ENCODE peak calls at places on chromosome 11, in seven cellular contexts. X is EL, N is cardiac fibroblast, Y is AG09319, T is H7, W is skeletal muscle cell, R is cardiac muscle cell. P is an unnamed sample.

GRCh38 chr11:78202733-78203167 is 14.0 kb downstream of the USP35 start:
- DNase-seq in X (no peak), W (no peak), T (no peak), R (no peak), N (no peak), Y (no peak), P (no peak)

GRCh38 chr11:134047586-134047999 is 21.3 kb upstream of the JAM3 start:
- DNase-seq in N (peak), Y (peak), X (peak), R (peak), T (peak), W (no peak), P (peak)

GRCh38 chr11:7165911-7166310 is 77.1 kb downstream of the RBMXL2 start:
- DNase-seq in W (no peak), X (no peak), Y (no peak), T (no peak), N (no peak), R (peak), P (no peak)

GRCh38 chr11:134995746-134996145 is 583.7 kb upstream of the B3GAT1 start:
- DNase-seq in N (no peak), W (no peak), T (no peak), Y (no peak), X (no peak), R (no peak), P (no peak)

GRCh38 chr11:46900091-46900746 is 18.1 kb downstream of the LRP4 start:
- DNase-seq in N (no peak), Y (no peak), T (no peak), X (no peak), W (no peak), R (no peak), P (no peak)

GRCh38 chr11:38814670-38815069 is 2216.6 kb upstream of the RAG2 start:
- DNase-seq in Y (no peak), X (peak), R (peak), T (no peak), N (peak), W (no peak), P (no peak)

GRCh38 chr11:134033696-134034491 is 35.0 kb upstream of the JAM3 start:
- DNase-seq in X (peak), R (peak), T (peak), N (peak), W (peak), Y (peak), P (no peak)

GRCh38 chr11:131246589-131247164 is 123.7 kb upstream of the NTM start:
- DNase-seq in N (no peak), R (peak), X (no peak), T (peak), Y (no peak), W (no peak), P (peak)

GRCh38 chr11:19605500-19606371 is 106.9 kb upstream of the NAV2 start:
- DNase-seq in X (no peak), Y (peak), R (peak), N (peak), W (peak), T (no peak), P (no peak)

GRCh38 chr11:203056-203944 is 3.9 kb downstream of the BET1L start:
- DNase-seq in Y (no peak), X (no peak), N (no peak), T (no peak), W (no peak), R (no peak), P (no peak)

GRCh38 chr11:2259897-2260451 is 10.4 kb downstream of the ASCL2 start:
- DNase-seq in N (no peak), Y (no peak), W (no peak), X (no peak), T (peak), R (no peak), P (no peak)

GRCh38 chr11:8025123-8025522 is 38.0 kb downstream of the EIF3F start:
- DNase-seq in N (no peak), T (no peak), R (no peak), Y (no peak), W (no peak), X (peak), P (no peak)

GRCh38 chr11:128956401-128957203 is 13.9 kb upstream of the TP53AIP1 start:
- DNase-seq in N (peak), X (peak), Y (peak), T (peak), R (peak), W (no peak), P (no peak)

GRCh38 chr11:18721576-18722292 is 4.3 kb downstream of the IGSF22 start:
- DNase-seq in X (peak), W (no peak), Y (no peak), N (peak), R (peak), T (peak), P (peak)

GRCh38 chr11:76209956-76210885 is 3.9 kb upstream of the WNT11 start:
- DNase-seq in W (peak), T (peak), R (peak), Y (peak), N (peak), X (peak), P (no peak)

GRCh38 chr11:20035701-20036601 is 124.3 kb downstream of the DBX1 start:
- DNase-seq in W (peak), T (no peak), R (peak), X (peak), N (peak), Y (no peak), P (no peak)

GRCh38 chr11:65899356-65900124 is 648 bp downstream of the FOSL1 start:
- DNase-seq in Y (peak), X (peak), T (peak), R (peak), W (no peak), N (peak), P (no peak)

GRCh38 chr11:87368876-87369480 is 331.2 kb downstream of the TMEM135 start:
- DNase-seq in N (peak), T (no peak), R (peak), W (no peak), X (peak), Y (no peak), P (no peak)

GRCh38 chr11:83827940-83828554 is 541.9 kb upstream of the CCDC90B start:
- DNase-seq in Y (no peak), X (peak), W (no peak), T (no peak), R (peak), N (peak), P (no peak)

GRCh38 chr11:15142838-15143237 is 28.1 kb downstream of the INSC start:
- DNase-seq in Y (no peak), R (no peak), W (no peak), T (no peak), X (no peak), N (no peak), P (no peak)

GRCh38 chr11:68843052-68843561 is 1.4 kb upstream of the CPT1A start:
- DNase-seq in R (peak), Y (no peak), X (peak), N (peak), T (peak), W (no peak), P (no peak)

GRCh38 chr11:70176940-70177689 is 26.0 kb upstream of the FADD start:
- DNase-seq in T (peak), W (no peak), R (no peak), X (no peak), N (peak), Y (no peak), P (no peak)

GRCh38 chr11:102716527-102716926 is 8.2 kb downstream of the MMP8 start:
- DNase-seq in Y (no peak), W (no peak), N (no peak), X (no peak), T (no peak), R (no peak), P (no peak)

GRCh38 chr11:128903248-128904041 is 12.3 kb downstream of the KCNJ5 start:
- DNase-seq in X (peak), W (no peak), T (peak), Y (no peak), N (no peak), R (no peak), P (no peak)

GRCh38 chr11:1699771-1700170 is 2.8 kb downstream of the KRTAP5-6 start:
- DNase-seq in T (no peak), X (no peak), W (no peak), N (no peak), Y (no peak), R (no peak), P (no peak)

GRCh38 chr11:66841861-66842260 is 1.4 kb upstream of the RCE1 start:
- DNase-seq in X (no peak), Y (no peak), W (no peak), R (no peak), T (no peak), N (no peak), P (no peak)

GRCh38 chr11:75771646-75772410 is 3.2 kb downstream of the DGAT2 start:
- DNase-seq in X (peak), R (peak), W (peak), Y (peak), T (no peak), N (peak), P (no peak)

GRCh38 chr11:69467646-69468045 is 13.8 kb upstream of the LINC01488 start:
- DNase-seq in W (no peak), X (no peak), T (no peak), R (no peak), N (no peak), Y (no peak), P (no peak)

GRCh38 chr11:95821640-95822039 is 31.3 kb downstream of the CEP57 start:
- DNase-seq in T (no peak), Y (no peak), R (peak), N (peak), X (peak), W (no peak), P (no peak)

GRCh38 chr11:84381666-84382065 is 1095.5 kb upstream of the CCDC90B start:
- DNase-seq in R (no peak), X (no peak), W (no peak), N (no peak), Y (no peak), T (no peak), P (no peak)

GRCh38 chr11:70744396-70745185 is 346.3 kb downstream of the CTTN start:
- DNase-seq in Y (no peak), N (no peak), W (no peak), X (no peak), R (no peak), T (no peak), P (no peak)

GRCh38 chr11:100176456-100176855 is 510.6 kb upstream of the ARHGAP42 start:
- DNase-seq in X (no peak), W (no peak), T (no peak), Y (no peak), R (no peak), N (no peak), P (no peak)

GRCh38 chr11:120954381-120954780 is 69.5 kb upstream of the TBCEL start:
- DNase-seq in Y (no peak), X (no peak), R (no peak), N (no peak), T (no peak), W (no peak), P (no peak)

GRCh38 chr11:64245797-64246623 is 733 bp downstream of the PPP1R14B start:
- DNase-seq in X (peak), Y (peak), N (peak), T (peak), W (peak), R (peak), P (no peak)

GRCh38 chr11:5229388-5229787 is 2.5 kb upstream of the HBB start:
- DNase-seq in T (no peak), Y (no peak), X (no peak), N (no peak), W (no peak), R (no peak), P (no peak)

P was measured in amygdala.